ENCODE peak calls at places on chromosome 20, in four cellular contexts. H is H1, O is HepG2, R is GM12878. A is an unnamed sample.
A peak's percentile ranks its signal among the peaks of the same experiment; 100 is the strongest.

GRCh38 chr20:43191946-43192847 is 2.5 kb upstream of the PTPRT start:
- DNase-seq in H (peak; percentile 83), R (no peak), O (peak; percentile 16), A (peak; percentile 29)

GRCh38 chr20:20465259-20465658 is 97.4 kb downstream of the INSM1 start:
- DNase-seq in R (no peak), H (peak; percentile 64), O (no peak), A (no peak)

GRCh38 chr20:23142162-23143050 is 56.3 kb upstream of the CD93 start:
- DNase-seq in H (no peak), O (no peak), R (peak; percentile 45), A (no peak)

GRCh38 chr20:57501461-57502330 is 23.2 kb downstream of the CTCFL start:
- DNase-seq in H (no peak), R (no peak), O (no peak), A (no peak)

GRCh38 chr20:63529180-63529860 is 7.9 kb downstream of the PTK6 start:
- DNase-seq in O (no peak), H (no peak), R (no peak), A (no peak)

GRCh38 chr20:836188-836587 is 2.7 kb downstream of the FAM110A start:
- DNase-seq in H (no peak), O (no peak), R (no peak), A (no peak)

GRCh38 chr20:25864986-25865714 is 168.5 kb upstream of the ZNF337 start:
- DNase-seq in O (no peak), H (no peak), R (no peak), A (no peak)

GRCh38 chr20:10519361-10520048 is 84.4 kb downstream of the SLX4IP start:
- DNase-seq in O (no peak), R (peak; percentile 28), H (no peak), A (no peak)

GRCh38 chr20:45347297-45347935 is 808 bp downstream of the SDC4 start:
- DNase-seq in H (no peak), R (no peak), O (no peak), A (no peak)

GRCh38 chr20:1566701-1567100 is 9.2 kb upstream of the SIRPD start:
- DNase-seq in R (no peak), O (peak; percentile 1), H (no peak), A (no peak)

GRCh38 chr20:44866703-44867335 is 18.7 kb upstream of the YWHAB start:
- DNase-seq in R (no peak), H (no peak), O (no peak), A (no peak)

GRCh38 chr20:3174442-3175263 is 1.3 kb upstream of the LZTS3 start:
- DNase-seq in O (no peak), H (no peak), R (no peak), A (no peak)

GRCh38 chr20:14526891-14527290 is 189.5 kb upstream of the FLRT3 start:
- DNase-seq in R (no peak), H (no peak), O (no peak), A (no peak)

GRCh38 chr20:16014436-16014835 is 558.8 kb downstream of the KIF16B start:
- DNase-seq in H (no peak), O (no peak), R (no peak), A (no peak)

GRCh38 chr20:53786071-53786444 is 192.4 kb upstream of the ZNF217 start:
- DNase-seq in H (no peak), R (no peak), O (no peak), A (no peak)

GRCh38 chr20:63488331-63489251 is 10.3 kb downstream of the EEF1A2 start:
- DNase-seq in O (no peak), R (no peak), H (peak; percentile 76), A (no peak)

GRCh38 chr20:46463852-46464251 is 49.5 kb downstream of the ZNF334 start:
- DNase-seq in R (no peak), O (peak; percentile 15), H (no peak), A (no peak)

GRCh38 chr20:33859157-33859695 is 48.1 kb downstream of the CHMP4B start:
- DNase-seq in H (no peak), O (peak; percentile 37), R (no peak), A (no peak)

GRCh38 chr20:3173582-3174441 is 463 bp upstream of the LZTS3 start:
- DNase-seq in H (peak; percentile 98), O (peak; percentile 85), R (no peak), A (peak; percentile 94)

GRCh38 chr20:59025511-59025910 is 6.3 kb downstream of the TUBB1 start:
- DNase-seq in H (no peak), O (no peak), R (no peak), A (no peak)

GRCh38 chr20:2379511-2380229 is 1.0 kb upstream of the TGM6 start:
- DNase-seq in R (no peak), O (no peak), H (no peak), A (no peak)

GRCh38 chr20:3106658-3107463 is 22.3 kb upstream of the AVP start:
- DNase-seq in R (no peak), O (peak; percentile 68), H (no peak), A (no peak)

GRCh38 chr20:2405693-2406065 is 25.0 kb downstream of the TGM6 start:
- DNase-seq in R (no peak), O (no peak), H (no peak), A (no peak)

GRCh38 chr20:53621482-53622246 is 28.0 kb upstream of the ZNF217 start:
- DNase-seq in R (peak; percentile 59), O (peak; percentile 45), H (peak; percentile 57), A (peak; percentile 82)

GRCh38 chr20:58893355-58894151 is 41.0 kb downstream of the GNAS start:
- DNase-seq in R (no peak), H (no peak), O (no peak), A (no peak)

GRCh38 chr20:17281478-17281877 is 54.6 kb downstream of the PCSK2 start:
- DNase-seq in R (no peak), O (peak; percentile 64), H (peak; percentile 84), A (peak; percentile 4)

GRCh38 chr20:42475773-42476172 is 713.9 kb downstream of the PTPRT start:
- DNase-seq in R (no peak), H (no peak), O (no peak), A (no peak)

GRCh38 chr20:38724603-38725457 is 544 bp downstream of the SLC32A1 start:
- DNase-seq in H (peak; percentile 80), O (no peak), R (no peak), A (no peak)

GRCh38 chr20:2873010-2873746 is at the start of gene PTPRA:
- DNase-seq in R (peak; percentile 59), H (peak; percentile 94), O (peak; percentile 91), A (peak; percentile 94)

GRCh38 chr20:33539129-33539528 is 49.2 kb downstream of the CBFA2T2 start:
- DNase-seq in R (no peak), H (no peak), O (peak; percentile 58), A (no peak)

GRCh38 chr20:17533396-17533795 is 2.2 kb upstream of the BFSP1 start:
- DNase-seq in R (no peak), H (no peak), O (peak; percentile 71), A (peak; percentile 12)

GRCh38 chr20:1949711-1950110 is 44.1 kb downstream of the PDYN start:
- DNase-seq in O (no peak), R (no peak), H (no peak), A (no peak)

GRCh38 chr20:17710379-17711305 is 10.9 kb downstream of the BANF2 start:
- DNase-seq in O (peak; percentile 92), R (no peak), H (no peak), A (no peak)

GRCh38 chr20:5033566-5033965 is 32.3 kb upstream of the SLC23A2 start:
- DNase-seq in H (no peak), R (no peak), O (peak; percentile 52), A (no peak)
- TF ChIP-seq TAF1 in H (no peak), R (no peak), O (no peak), A (no peak)

DNA sequence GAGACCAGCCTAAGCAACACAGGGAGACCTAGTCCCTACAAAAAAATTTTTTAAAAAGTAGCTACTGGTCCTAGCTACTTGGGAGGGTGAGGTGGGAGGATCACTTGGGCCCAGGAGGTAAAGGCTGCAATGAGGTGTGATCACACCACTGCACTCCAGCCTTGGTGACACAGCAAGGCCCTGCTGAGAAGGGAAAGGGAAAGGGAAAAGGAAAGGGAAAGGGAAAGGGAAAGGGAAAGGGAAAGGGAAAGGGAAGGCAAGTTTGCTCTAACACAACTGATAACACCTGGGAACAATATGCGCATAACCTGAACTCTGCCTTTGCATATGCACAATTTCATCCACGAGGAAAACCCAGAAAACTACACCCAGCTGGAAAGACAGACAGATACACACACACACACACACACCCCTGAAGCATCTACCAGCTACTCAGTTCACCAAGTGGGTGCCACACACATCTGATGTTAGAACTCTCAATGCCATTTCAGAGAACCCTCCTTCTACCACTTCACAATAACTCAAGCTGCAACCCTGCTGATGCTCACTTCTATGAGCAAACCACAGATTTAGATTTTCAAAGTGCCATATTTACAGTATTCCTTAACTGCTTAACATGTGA is 19.1 kb downstream of the B4GALT5 start:
- DNase-seq in O (no peak), H (no peak), R (no peak), A (no peak)
- H3K4me1 ChIP-seq in O (peaks cover 97% of the 10 kb centered on the region), H (peaks cover 16% of the 10 kb centered on the region), R (peaks cover 52% of the 10 kb centered on the region), A (peaks cover 24% of the 10 kb centered on the region)

GRCh38 chr20:5197270-5197827 is 70.5 kb downstream of the CDS2 start:
- DNase-seq in H (no peak), R (no peak), O (no peak), A (no peak)

GRCh38 chr20:5197847-5198650 is 71.2 kb downstream of the CDS2 start:
- DNase-seq in H (no peak), R (no peak), O (no peak), A (no peak)

GRCh38 chr20:5192570-5193431 is 66.0 kb downstream of the CDS2 start:
- DNase-seq in R (no peak), H (no peak), O (no peak), A (no peak)

GRCh38 chr20:5198651-5198924 is 71.8 kb downstream of the CDS2 start:
- DNase-seq in O (no peak), R (no peak), H (no peak), A (no peak)

DNA sequence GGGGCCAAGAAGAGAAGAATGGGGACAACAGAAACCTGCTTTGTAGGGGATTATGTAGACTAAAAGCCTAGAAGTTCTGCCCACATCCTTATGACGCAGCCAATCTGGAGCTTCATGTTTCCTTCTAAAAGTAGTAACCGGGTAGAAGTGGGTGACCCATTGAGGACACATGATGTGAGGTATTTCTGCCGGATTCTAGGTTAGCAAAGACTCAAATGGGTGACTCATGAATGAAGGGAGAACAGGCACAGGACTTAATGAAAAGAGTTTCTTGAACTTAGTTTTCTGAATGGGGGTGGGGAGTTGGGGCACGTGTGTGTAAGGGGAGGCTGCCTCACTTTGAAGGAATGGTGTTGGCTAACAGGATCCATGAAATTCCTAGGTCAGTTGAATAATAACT is 68.8 kb downstream of the CDS2 start:
- DNase-seq in O (no peak), R (no peak), H (no peak), A (no peak)
- TF ChIP-seq ZNF274 in O (no peak), R (no peak), H (no peak), A (no peak)

DNA sequence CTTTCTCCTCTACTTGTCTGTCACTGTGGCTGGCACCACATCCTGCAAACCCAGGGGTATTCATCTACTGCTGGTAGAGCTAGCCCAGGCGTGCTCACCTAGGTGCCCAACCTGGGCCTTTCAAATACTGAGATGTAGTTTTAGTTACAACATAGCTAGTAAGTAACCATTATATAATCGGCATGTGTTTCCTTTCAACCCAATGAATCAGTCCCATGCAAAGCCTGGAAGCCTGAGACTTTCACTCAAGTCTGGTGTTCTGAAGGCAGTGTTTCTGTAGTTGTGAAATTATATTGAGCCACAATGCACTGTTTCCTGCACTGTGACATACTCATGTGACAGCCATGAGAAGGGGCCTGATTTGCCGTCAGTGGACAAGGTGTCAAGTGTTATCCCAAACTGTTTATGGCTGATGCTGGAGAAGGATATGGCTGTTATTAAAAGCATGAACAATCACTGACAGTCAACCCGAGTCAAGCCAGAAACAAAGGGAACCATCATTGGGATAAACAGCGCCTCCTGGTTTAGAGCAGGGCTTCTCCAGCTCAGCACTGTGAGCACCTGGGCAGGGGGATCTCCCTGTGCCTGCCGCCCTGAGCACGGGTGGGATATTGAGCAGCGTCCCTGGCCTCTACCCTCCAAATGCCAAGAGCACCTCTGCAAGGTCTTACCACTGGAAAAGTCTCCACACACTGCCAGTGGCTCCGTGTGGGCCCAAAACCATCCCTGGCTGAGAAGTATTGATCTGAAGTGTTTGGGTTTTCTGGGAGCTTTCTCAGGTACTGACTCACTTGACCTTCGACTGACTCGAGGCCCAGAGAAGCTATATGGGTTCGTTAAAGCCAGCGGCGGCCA is 1.6 kb downstream of the PSMA7 start:
- DNase-seq in R (no peak), H (no peak), O (peak; percentile 64), A (peak; percentile 46)
- TF ChIP-seq TAF1 in R (no peak), H (no peak), O (no peak), A (no peak)